ENCODE peak calls at places on chromosomes 7 and 10, in seven cellular contexts. U is activated effector memory CD4-positive, alpha-beta T cell treated with anti-CD3 and anti-CD28 coated beads, Interleukin-2, amount 50 U/mL, for 16 hours; F is NCI-H82; Q is NCI-H226; S is HS-27A; X is GM19239; J is GF-D8. H is an unnamed sample.

GRCh38 chr10:79149662-79150443 is 81.1 kb downstream of the ZMIZ1 start:
- DNase-seq in U (peak; percentile 76), F (peak; percentile 46), Q (peak; percentile 93), S (peak; percentile 61), X (peak; percentile 82), J (peak; percentile 26), H (no peak)

GRCh38 chr10:130934333-130935035 is 377.0 kb downstream of the TCERG1L start:
- DNase-seq in U (no peak), F (no peak), Q (no peak), S (no peak), X (no peak), J (no peak), H (no peak)

GRCh38 chr7:148697256-148697841 is 1.4 kb upstream of the CUL1 start:
- DNase-seq in U (peak; percentile 81), F (peak; percentile 32), Q (no peak), S (no peak), X (no peak), J (peak; percentile 18), H (peak; percentile 16)

GRCh38 chr7:2978403-2978802 is 65.3 kb downstream of the CARD11 start:
- DNase-seq in U (peak; percentile 90), F (no peak), Q (no peak), S (no peak), X (peak; percentile 51), J (no peak), H (peak; percentile 86)

GRCh38 chr7:94559972-94560371 is 50.4 kb downstream of the CASD1 start:
- DNase-seq in U (no peak), F (no peak), Q (no peak), S (no peak), X (no peak), J (no peak), H (no peak)

GRCh38 chr10:133129854-133130495 is 30.0 kb upstream of the KNDC1 start:
- DNase-seq in U (peak; percentile 47), F (no peak), Q (no peak), S (no peak), X (no peak), J (no peak), H (no peak)

GRCh38 chr7:130695840-130696239 is 9.5 kb upstream of the TSGA13 start:
- DNase-seq in U (no peak), F (peak; percentile 61), Q (no peak), S (peak; percentile 8), X (no peak), J (peak; percentile 7), H (peak; percentile 7)

GRCh38 chr10:42738669-42739068 is 43.9 kb upstream of the BMS1 start:
- DNase-seq in U (no peak), F (no peak), Q (no peak), S (no peak), X (no peak), J (peak; percentile 52), H (no peak)

GRCh38 chr10:101136708-101137121 is 5.6 kb downstream of the TLX1 start:
- DNase-seq in U (no peak), F (no peak), Q (no peak), S (no peak), X (no peak), J (no peak), H (no peak)

GRCh38 chr7:133303372-133303771 is 50.5 kb downstream of the EXOC4 start:
- DNase-seq in U (no peak), F (no peak), Q (no peak), S (no peak), X (no peak), J (no peak), H (no peak)

GRCh38 chr7:135845415-135846075 is 96.9 kb upstream of the FAM180A start:
- DNase-seq in U (no peak), F (no peak), Q (no peak), S (no peak), X (no peak), J (no peak), H (no peak)